ENCODE peak calls at places on chromosomes 7 and 10, in four cellular contexts. F is GM23248, R is neural progenitor cell, X is HCT116. U is an unnamed sample.

GRCh38 chr10:7084255-7085005 is 326.4 kb downstream of the SFMBT2 start:
- DNase-seq in X (no peak), F (no peak), R (no peak), U (no peak)

GRCh38 chr10:72746606-72747357 is 54.8 kb downstream of the MCU start:
- DNase-seq in X (no peak), F (peak; percentile 50), R (no peak), U (no peak)

GRCh38 chr10:129525408-129525807 is 58.4 kb downstream of the MGMT start:
- DNase-seq in R (no peak), X (no peak), F (peak; percentile 84), U (no peak)

GRCh38 chr7:116766881-116767280 is 94.9 kb downstream of the MET start:
- DNase-seq in F (no peak), X (no peak), R (no peak), U (no peak)

GRCh38 chr7:1309996-1310395 is 77.3 kb downstream of the UNCX start:
- DNase-seq in X (no peak), R (no peak), F (no peak), U (no peak)

GRCh38 chr7:100575206-100575631 is 1.5 kb upstream of the SAP25 start:
- DNase-seq in X (no peak), F (no peak), R (no peak), U (no peak)

GRCh38 chr10:52966904-52967303 is 194.3 kb upstream of the MBL2 start:
- DNase-seq in R (no peak), F (no peak), X (no peak), U (no peak)

GRCh38 chr10:126468467-126468866 is 80.2 kb upstream of the ADAM12 start:
- DNase-seq in X (no peak), R (no peak), F (no peak), U (no peak)

GRCh38 chr10:101761226-101761625 is 14.7 kb downstream of the FGF8 start:
- DNase-seq in F (no peak), X (no peak), R (no peak), U (no peak)

GRCh38 chr10:65531545-65531944 is 1394.3 kb upstream of the LRRTM3 start:
- DNase-seq in F (no peak), R (no peak), X (no peak), U (no peak)

GRCh38 chr7:114539575-114539974 is 125.0 kb downstream of the FOXP2 start:
- DNase-seq in F (peak; percentile 46), X (peak; percentile 3), R (peak; percentile 20), U (peak; percentile 24)

GRCh38 chr10:101143354-101143648 is 12.2 kb downstream of the TLX1 start:
- DNase-seq in F (peak; percentile 51), X (no peak), R (no peak), U (no peak)

GRCh38 chr10:19728376-19728775 is 87.9 kb upstream of the PLXDC2 start:
- DNase-seq in R (no peak), F (no peak), X (no peak), U (no peak)

GRCh38 chr10:72263613-72264241 is 10.0 kb upstream of the DDIT4 start:
- DNase-seq in X (no peak), F (no peak), R (no peak), U (peak; percentile 23)

GRCh38 chr7:24784292-24784691 is 27.0 kb upstream of the GSDME start:
- DNase-seq in F (no peak), R (no peak), X (no peak), U (no peak)

GRCh38 chr7:24788075-24788474 is 30.8 kb upstream of the GSDME start:
- DNase-seq in F (no peak), R (no peak), X (no peak), U (no peak)

GRCh38 chr7:24786306-24786705 is 29.0 kb upstream of the GSDME start:
- DNase-seq in R (no peak), F (peak; percentile 57), X (no peak), U (no peak)

GRCh38 chr7:24788956-24789576 is 31.8 kb upstream of the GSDME start:
- DNase-seq in F (no peak), X (no peak), R (no peak), U (no peak)

DNA sequence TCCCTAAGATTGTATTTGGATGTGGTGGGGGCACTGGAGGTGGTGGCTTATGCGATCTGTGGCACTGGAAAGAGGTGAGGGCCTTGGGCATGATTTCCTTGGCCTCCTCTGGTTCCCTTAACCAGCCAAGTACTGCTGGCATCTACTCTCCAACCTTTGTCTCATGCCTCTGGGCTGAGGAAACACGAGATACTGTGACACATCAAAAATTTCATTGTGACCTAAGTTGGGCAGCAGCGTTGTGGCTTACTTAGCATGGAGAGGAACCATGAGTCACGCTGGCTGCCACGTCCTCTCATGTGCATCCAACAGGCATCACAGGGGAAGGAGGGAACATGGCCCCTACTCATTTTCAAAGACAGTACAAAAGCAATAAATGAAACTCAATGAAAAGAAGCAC is 29.7 kb upstream of the GSDME start:
- DNase-seq in R (no peak), F (peak; percentile 99), X (peak; percentile 73), U (no peak)
- TF ChIP-seq EZH2phosphoT487 in R (no peak), F (no peak), X (no peak), U (no peak)

DNA sequence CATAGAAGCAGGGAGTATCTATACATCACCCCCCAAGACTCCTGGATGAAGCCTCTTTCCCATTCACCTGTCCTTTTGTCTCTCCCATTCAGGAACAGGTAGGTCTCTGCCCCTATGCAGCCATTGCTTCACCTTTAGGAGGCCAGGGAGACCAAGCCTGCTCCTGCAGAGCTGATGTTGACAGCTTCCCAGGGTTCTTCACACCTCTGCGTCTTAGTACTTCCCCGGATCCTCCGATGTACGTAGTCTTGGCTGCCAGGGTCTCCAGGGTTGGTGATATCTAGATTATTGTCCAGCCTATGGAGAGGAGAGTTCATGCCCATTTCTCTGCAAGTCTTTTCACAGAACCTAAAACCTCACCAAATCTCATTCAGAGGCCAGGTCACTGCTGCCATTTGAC is 365.7 kb upstream of the KLF6 start:
- DNase-seq in F (no peak), X (no peak), R (no peak), U (no peak)
- H2AFZ ChIP-seq in F (no peak overlapping the region), X (no peak overlapping the region), R (no peak overlapping the region), U (no peak overlapping the region)

GRCh38 chr10:88850712-88851111 is 932 bp downstream of the ANKRD22 start:
- DNase-seq in F (no peak), X (no peak), R (no peak), U (no peak)
- H3K4me3 ChIP-seq in F (no peak overlapping the region), X (no peak overlapping the region), R (no peak overlapping the region), U (no peak overlapping the region)

GRCh38 chr7:50412958-50413357 is 37.2 kb downstream of the FIGNL1 start:
- DNase-seq in R (no peak), F (no peak), X (no peak), U (no peak)
- TF ChIP-seq EZH2phosphoT487 in R (no peak), F (no peak), X (no peak), U (no peak)

GRCh38 chr7:147173883-147174282 is 1057.3 kb downstream of the CNTNAP2 start:
- DNase-seq in X (no peak), F (no peak), R (no peak), U (no peak)

GRCh38 chr7:147171013-147171391 is 1054.4 kb downstream of the CNTNAP2 start:
- DNase-seq in X (no peak), F (no peak), R (peak; percentile 7), U (no peak)

DNA sequence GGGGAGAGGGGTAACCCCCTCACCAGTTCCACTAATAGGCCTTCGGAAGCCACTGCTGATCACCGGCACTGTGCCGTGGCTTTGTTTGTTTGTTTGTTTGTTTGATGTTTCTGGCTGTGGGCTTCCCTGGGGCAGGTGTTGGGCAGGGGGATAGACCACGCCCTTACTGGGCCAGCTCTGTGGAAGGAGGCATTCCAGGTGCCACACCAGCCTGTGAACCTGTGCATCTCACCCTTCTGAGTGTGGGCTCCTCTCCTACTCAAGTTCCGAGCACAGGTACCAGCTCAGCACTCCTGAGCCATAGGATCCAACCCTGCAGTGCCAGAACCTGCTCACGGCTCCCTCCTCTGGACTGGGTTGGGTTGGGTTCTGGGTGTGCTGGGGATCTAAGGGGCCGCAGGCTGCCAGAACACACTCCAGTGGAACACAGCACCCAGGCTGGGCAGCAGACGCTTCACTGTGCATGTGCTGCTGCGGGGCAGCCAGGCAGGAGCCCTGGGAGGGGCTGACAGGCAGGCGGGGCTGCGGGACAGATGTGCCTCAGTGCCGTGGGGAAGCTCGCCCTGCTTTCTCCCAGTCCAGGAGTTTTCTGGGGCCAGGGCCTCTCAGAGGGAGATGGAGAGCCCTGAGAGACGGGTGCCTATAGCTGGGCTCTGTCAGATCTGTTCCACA is 1053.9 kb downstream of the CNTNAP2 start:
- DNase-seq in R (no peak), F (no peak), X (no peak), U (no peak)
- H2AFZ ChIP-seq in R (peak overlapping the region; percentile 95), F (no peak overlapping the region), X (no peak overlapping the region), U (no peak overlapping the region)

DNA sequence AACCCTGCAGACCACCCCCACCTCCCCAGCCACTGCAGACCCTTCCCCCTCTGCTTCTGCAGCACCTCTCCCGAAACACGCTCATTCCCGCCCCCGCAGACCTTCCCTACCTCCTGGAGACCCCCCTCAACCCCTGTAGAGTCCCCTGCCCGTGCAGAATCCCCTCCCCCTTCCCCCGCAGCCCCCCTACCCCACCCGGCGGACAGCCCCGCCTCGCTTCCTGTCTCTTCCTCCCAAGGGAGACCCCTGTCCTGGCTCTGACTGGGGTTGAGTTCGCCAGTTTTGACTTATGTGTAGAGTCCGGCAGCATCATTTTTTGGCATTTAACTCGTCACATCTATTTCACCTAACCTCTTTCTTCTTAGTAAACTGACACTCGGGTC is 53.9 kb downstream of the ALOX5 start:
- DNase-seq in R (no peak), F (no peak), X (no peak), U (no peak)
- H3K4me3 ChIP-seq in R (no peak overlapping the region), F (no peak overlapping the region), X (no peak overlapping the region), U (no peak overlapping the region)

GRCh38 chr7:23530901-23531793 is 634 bp downstream of the TRA2A start:
- DNase-seq in F (peak; percentile 86), R (peak; percentile 72), X (no peak), U (peak; percentile 76)
- TF ChIP-seq EZH2phosphoT487 in F (no peak), R (no peak), X (no peak), U (no peak)

GRCh38 chr10:48943096-48943495 is 3.5 kb upstream of the LRRC18 start:
- DNase-seq in X (no peak), R (no peak), F (no peak), U (no peak)

GRCh38 chr10:48947690-48948418 is 8.2 kb upstream of the LRRC18 start:
- DNase-seq in F (no peak), X (no peak), R (no peak), U (no peak)

GRCh38 chr10:48946891-48947500 is 7.4 kb upstream of the LRRC18 start:
- DNase-seq in F (no peak), R (no peak), X (no peak), U (no peak)

GRCh38 chr10:48944171-48944570 is 4.5 kb upstream of the LRRC18 start:
- DNase-seq in R (no peak), F (no peak), X (no peak), U (no peak)

GRCh38 chr10:48945441-48946143 is 6.0 kb upstream of the LRRC18 start:
- DNase-seq in R (no peak), X (no peak), F (no peak), U (no peak)
- H2AFZ ChIP-seq in R (no peak overlapping the region), X (no peak overlapping the region), F (no peak overlapping the region), U (peak overlapping the region; percentile 56)

GRCh38 chr7:69365588-69366241 is 232.6 kb upstream of the AUTS2 start:
- DNase-seq in R (no peak), X (no peak), F (peak; percentile 61), U (no peak)
- H3K4me3 ChIP-seq in R (no peak overlapping the region), X (no peak overlapping the region), F (peak overlapping the region; percentile 37), U (no peak overlapping the region)

GRCh38 chr10:119283387-119283786 is 76.0 kb downstream of the GRK5 start:
- DNase-seq in R (no peak), F (no peak), X (no peak), U (no peak)
- TF ChIP-seq EZH2phosphoT487 in R (no peak), F (no peak), X (no peak), U (no peak)